ENCODE peak calls at places on chromosome 18, in seven cellular contexts. Z is keratinocyte; M is caudate nucleus; F is left ventricle myocardium inferior; V is heart left ventricle; H is effector memory CD4-positive, alpha-beta T cell; W is tibial nerve. U is an unnamed sample.

GRCh38 chr18:7116832-7117389 is 686 bp downstream of the LAMA1 start:
- DNase-seq in Z (no peak), M (no peak), F (no peak), V (no peak), H (no peak), W (no peak), U (no peak)

GRCh38 chr18:48293954-48294893 is 115.0 kb downstream of the ZBTB7C start:
- DNase-seq in Z (no peak), M (no peak), F (no peak), V (no peak), H (no peak), W (no peak), U (no peak)

GRCh38 chr18:26813043-26813442 is 52.5 kb downstream of the AQP4 start:
- DNase-seq in Z (no peak), M (no peak), F (no peak), V (no peak), H (no peak), W (no peak), U (peak; percentile 21)

GRCh38 chr18:59719533-59720325 is 22.5 kb upstream of the CCBE1 start:
- DNase-seq in Z (no peak), M (no peak), F (no peak), V (no peak), H (no peak), W (no peak), U (no peak)

GRCh38 chr18:37742436-37742835 is 176.8 kb upstream of the CELF4 start:
- DNase-seq in Z (no peak), M (no peak), F (no peak), V (no peak), H (no peak), W (no peak), U (no peak)

GRCh38 chr18:42414756-42415454 is 459.9 kb downstream of the PIK3C3 start:
- DNase-seq in Z (no peak), M (no peak), F (no peak), V (no peak), H (no peak), W (peak; percentile 45), U (no peak)

GRCh38 chr18:3194947-3195612 is 24.7 kb downstream of the MYOM1 start:
- DNase-seq in Z (no peak), M (no peak), F (no peak), V (no peak), H (no peak), W (no peak), U (no peak)

GRCh38 chr18:70931942-70932814 is 643.3 kb downstream of the SOCS6 start:
- DNase-seq in Z (no peak), M (no peak), F (no peak), V (no peak), H (no peak), W (peak; percentile 9), U (no peak)

GRCh38 chr18:51355841-51356240 is 158.4 kb upstream of the MEX3C start:
- DNase-seq in Z (no peak), M (no peak), F (no peak), V (no peak), H (no peak), W (no peak), U (no peak)

GRCh38 chr18:24173997-24174396 is 35.1 kb downstream of the CABYR start:
- DNase-seq in Z (no peak), M (no peak), F (no peak), V (no peak), H (no peak), W (no peak), U (no peak)

GRCh38 chr18:59697236-59697932 is at the start of gene CCBE1:
- DNase-seq in Z (no peak), M (no peak), F (peak; percentile 60), V (peak; percentile 80), H (no peak), W (peak; percentile 41), U (peak; percentile 59)

GRCh38 chr18:8471373-8471772 is 137.9 kb upstream of the RAB12 start:
- DNase-seq in Z (no peak), M (no peak), F (no peak), V (no peak), H (no peak), W (no peak), U (no peak)

GRCh38 chr18:67600181-67600631 is 83.7 kb upstream of the DSEL start:
- DNase-seq in Z (no peak), M (no peak), F (no peak), V (no peak), H (no peak), W (no peak), U (no peak)

GRCh38 chr18:361941-362913 is 94.4 kb upstream of the THOC1 start:
- DNase-seq in Z (no peak), M (no peak), F (no peak), V (no peak), H (no peak), W (peak; percentile 41), U (peak; percentile 61)

GRCh38 chr18:30970201-30970816 is 72.2 kb downstream of the DSC3 start:
- DNase-seq in Z (no peak), M (no peak), F (no peak), V (no peak), H (no peak), W (no peak), U (no peak)

GRCh38 chr18:46069524-46069923 is 2.5 kb downstream of the PSTPIP2 start:
- DNase-seq in Z (peak; percentile 57), M (no peak), F (no peak), V (no peak), H (no peak), W (no peak), U (no peak)
- H3K27ac ChIP-seq in Z (peak overlapping the region; percentile 87), M (no peak overlapping the region), F (no peak overlapping the region), V (no peak overlapping the region), H (no peak overlapping the region), W (no peak overlapping the region), U (no peak overlapping the region)

DNA sequence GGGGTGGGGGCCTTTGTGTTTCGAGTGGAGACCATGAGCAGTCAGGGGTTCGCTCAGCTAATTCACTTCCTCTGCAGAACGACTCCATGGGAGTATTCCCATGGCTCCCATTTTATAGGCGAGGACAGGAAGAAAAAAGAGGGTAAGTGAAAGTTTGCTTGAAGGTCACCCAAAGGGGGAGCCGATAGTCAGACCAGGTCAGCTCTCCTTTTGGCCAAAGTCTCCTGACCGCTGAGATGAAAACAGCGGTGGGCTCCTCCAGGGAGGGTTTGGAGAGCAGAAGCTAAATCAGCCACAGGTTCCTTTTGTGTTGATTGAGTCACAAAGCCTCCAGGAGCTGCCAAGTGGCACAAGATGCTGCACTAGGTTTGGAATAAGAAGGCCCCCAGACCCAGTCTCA is 34.1 kb upstream of the CTAGE1 start:
- DNase-seq in Z (no peak), M (no peak), F (no peak), V (no peak), H (no peak), W (no peak), U (no peak)
- H3K27ac ChIP-seq in Z (no peak overlapping the region), M (no peak overlapping the region), F (peak overlapping the region; percentile 59), V (peak overlapping the region; percentile 13), H (no peak overlapping the region), W (no peak overlapping the region), U (no peak overlapping the region)

GRCh38 chr18:33440384-33441043 is at the start of gene CCDC178:
- DNase-seq in Z (no peak), M (no peak), F (no peak), V (peak; percentile 54), H (no peak), W (no peak), U (peak; percentile 14)
- H3K27ac ChIP-seq in Z (no peak within 1 kb of the TSS), M (no peak within 1 kb of the TSS), F (no peak within 1 kb of the TSS), V (no peak within 1 kb of the TSS), H (no peak within 1 kb of the TSS), W (peak within 1 kb of the TSS; percentile 70), U (no peak within 1 kb of the TSS)

DNA sequence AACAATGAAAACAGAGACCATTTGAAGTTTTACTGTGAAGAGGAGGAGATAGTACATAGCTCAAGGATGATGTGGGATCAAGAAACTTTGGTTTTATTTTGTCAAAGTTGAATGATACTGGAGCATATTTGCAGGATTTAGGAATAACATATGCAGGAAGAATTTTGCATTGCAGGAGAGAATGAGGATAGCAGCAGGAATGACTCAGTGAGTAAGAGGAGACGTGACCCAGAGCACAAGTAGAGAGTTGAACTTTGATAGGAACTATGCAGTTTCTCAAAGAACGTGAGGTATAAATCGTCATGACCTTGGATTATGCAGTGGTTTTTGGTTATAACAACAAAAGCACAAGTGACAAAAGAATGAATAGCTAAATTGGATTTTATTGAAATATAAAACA is 47.7 kb downstream of the MAPRE2 start:
- DNase-seq in Z (no peak), M (no peak), F (no peak), V (no peak), H (no peak), W (no peak), U (no peak)
- H3K27ac ChIP-seq in Z (no peak overlapping the region), M (no peak overlapping the region), F (peak overlapping the region; percentile 89), V (peak overlapping the region; percentile 76), H (no peak overlapping the region), W (no peak overlapping the region), U (no peak overlapping the region)

GRCh38 chr18:74455386-74455785 is 1.7 kb downstream of the DIPK1C start:
- DNase-seq in Z (no peak), M (no peak), F (no peak), V (no peak), H (no peak), W (no peak), U (no peak)

GRCh38 chr18:74454279-74454741 is 2.8 kb downstream of the DIPK1C start:
- DNase-seq in Z (no peak), M (no peak), F (no peak), V (no peak), H (no peak), W (no peak), U (no peak)

GRCh38 chr18:74456017-74456408 is 1.1 kb downstream of the DIPK1C start:
- DNase-seq in Z (no peak), M (no peak), F (no peak), V (no peak), H (no peak), W (no peak), U (no peak)

GRCh38 chr18:74453011-74453571 is 4.0 kb downstream of the DIPK1C start:
- DNase-seq in Z (no peak), M (no peak), F (no peak), V (no peak), H (no peak), W (no peak), U (no peak)

DNA sequence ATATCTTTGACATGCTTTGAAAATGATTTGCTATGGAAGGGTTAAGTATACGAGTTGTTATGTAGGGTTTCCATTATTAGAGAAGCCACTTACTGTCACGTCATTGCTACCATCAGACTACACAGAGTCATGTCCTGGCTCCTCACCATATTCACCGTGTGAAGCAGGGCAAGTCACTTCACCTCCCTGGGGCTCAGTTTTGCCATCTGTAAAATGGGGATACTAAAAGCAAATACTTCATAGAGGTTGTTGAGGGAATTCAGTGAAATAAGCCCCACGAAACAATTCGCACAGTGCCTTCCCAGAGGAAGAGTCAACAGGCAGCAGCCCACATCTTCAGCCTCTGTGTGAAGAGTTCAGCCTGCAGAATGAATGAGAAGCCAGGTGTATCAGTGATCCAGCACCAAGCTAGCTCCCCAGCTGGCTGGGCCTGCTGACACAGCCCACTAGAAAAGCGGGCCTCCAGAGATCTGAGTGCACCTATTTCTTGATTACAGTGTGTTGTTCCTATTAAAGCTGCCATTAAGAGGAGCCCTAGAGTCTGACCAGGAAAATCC is 3.4 kb downstream of the DIPK1C start:
- DNase-seq in Z (no peak), M (no peak), F (no peak), V (no peak), H (no peak), W (no peak), U (no peak)
- H3K27ac ChIP-seq in Z (no peak overlapping the region), M (peak overlapping the region; percentile 69), F (peak overlapping the region; percentile 94), V (peak overlapping the region; percentile 57), H (no peak overlapping the region), W (no peak overlapping the region), U (no peak overlapping the region)

U was measured in uterus.